ENCODE peak calls at places on chromosome 14, in four cellular contexts. J, S, E and L are unnamed samples.

GRCh38 chr14:67524152-67524963 is 8.7 kb upstream of the PLEKHH1 start:
- DNase-seq in J (no peak), S (no peak), E (no peak), L (no peak)

GRCh38 chr14:105884808-105885281 is 358.5 kb downstream of the TMEM121 start:
- DNase-seq in J (no peak), S (no peak), E (peak; percentile 11), L (peak; percentile 71)

GRCh38 chr14:93906341-93907329 is 20.5 kb upstream of the FAM181A start:
- DNase-seq in J (peak; percentile 66), S (peak; percentile 51), E (no peak), L (no peak)

GRCh38 chr14:55458800-55459577 is 18.6 kb upstream of the TBPL2 start:
- DNase-seq in J (no peak), S (no peak), E (no peak), L (no peak)

GRCh38 chr14:68526420-68527105 is 266.3 kb downstream of the ZFP36L1 start:
- DNase-seq in J (peak; percentile 76), S (no peak), E (peak; percentile 79), L (peak; percentile 53)

GRCh38 chr14:56491299-56492285 is 88.0 kb upstream of the TMEM260 start:
- DNase-seq in J (no peak), S (peak; percentile 50), E (peak; percentile 28), L (no peak)

GRCh38 chr14:35285168-35285990 is 6.8 kb upstream of the PSMA6 start:
- DNase-seq in J (no peak), S (no peak), E (no peak), L (peak; percentile 21)

GRCh38 chr14:51473808-51474207 is 177.9 kb upstream of the FRMD6 start:
- DNase-seq in J (no peak), S (no peak), E (no peak), L (no peak)

GRCh38 chr14:83923836-83924235 is 1606.1 kb upstream of the FLRT2 start:
- DNase-seq in J (no peak), S (no peak), E (no peak), L (no peak)

GRCh38 chr14:101557811-101558738 is 3.2 kb upstream of the DIO3 start:
- DNase-seq in J (peak; percentile 55), S (no peak), E (peak; percentile 70), L (no peak)

GRCh38 chr14:86003998-86004397 is 474.1 kb downstream of the FLRT2 start:
- DNase-seq in J (no peak), S (no peak), E (no peak), L (no peak)

GRCh38 chr14:44347316-44347715 is 159.8 kb downstream of the FSCB start:
- DNase-seq in J (no peak), S (no peak), E (no peak), L (no peak)

GRCh38 chr14:97634786-97635185 is 837.6 kb downstream of the VRK1 start:
- DNase-seq in J (no peak), S (no peak), E (no peak), L (no peak)

GRCh38 chr14:50039120-50039517 is 77.3 kb downstream of the VCPKMT start:
- DNase-seq in J (no peak), S (no peak), E (no peak), L (no peak)

GRCh38 chr14:43449291-43449690 is 1057.8 kb downstream of the FSCB start:
- DNase-seq in J (no peak), S (no peak), E (no peak), L (no peak)

GRCh38 chr14:19729763-19730162 is 13.6 kb upstream of the OR4Q3 start:
- DNase-seq in J (no peak), S (no peak), E (no peak), L (no peak)

GRCh38 chr14:99800781-99801180 is 7.6 kb downstream of the EML1 start:
- DNase-seq in J (no peak), S (no peak), E (no peak), L (no peak)

GRCh38 chr14:99672506-99673327 is 11.4 kb upstream of the CYP46A1 start:
- DNase-seq in J (no peak), S (no peak), E (no peak), L (no peak)

GRCh38 chr14:74441113-74441512 is 15.1 kb upstream of the SYNDIG1L start:
- DNase-seq in J (no peak), S (no peak), E (no peak), L (no peak)

GRCh38 chr14:76168531-76168930 is 16.8 kb downstream of the GPATCH2L start:
- DNase-seq in J (no peak), S (no peak), E (no peak), L (no peak)

GRCh38 chr14:46480817-46481216 is 170.8 kb downstream of the RPL10L start:
- DNase-seq in J (no peak), S (no peak), E (no peak), L (no peak)

GRCh38 chr14:23930742-23931141 is 22.8 kb upstream of the DHRS4 start:
- DNase-seq in J (no peak), S (no peak), E (peak; percentile 24), L (no peak)

GRCh38 chr14:100584056-100585031 is 2.9 kb downstream of the BEGAIN start:
- DNase-seq in J (no peak), S (no peak), E (no peak), L (no peak)

GRCh38 chr14:86430807-86431206 is 900.9 kb downstream of the FLRT2 start:
- DNase-seq in J (no peak), S (no peak), E (no peak), L (no peak)

GRCh38 chr14:93787465-93788306 is 599 bp downstream of the PRIMA1 start:
- DNase-seq in J (no peak), S (peak; percentile 45), E (no peak), L (no peak)

GRCh38 chr14:50821471-50822464 is 9.2 kb downstream of the NIN start:
- DNase-seq in J (no peak), S (no peak), E (no peak), L (no peak)

GRCh38 chr14:74514471-74514932 is 20.9 kb downstream of the ISCA2 start:
- DNase-seq in J (no peak), S (no peak), E (peak; percentile 55), L (no peak)

GRCh38 chr14:66857867-66858266 is 331.4 kb upstream of the GARIN2 start:
- DNase-seq in J (no peak), S (no peak), E (no peak), L (no peak)

DNA sequence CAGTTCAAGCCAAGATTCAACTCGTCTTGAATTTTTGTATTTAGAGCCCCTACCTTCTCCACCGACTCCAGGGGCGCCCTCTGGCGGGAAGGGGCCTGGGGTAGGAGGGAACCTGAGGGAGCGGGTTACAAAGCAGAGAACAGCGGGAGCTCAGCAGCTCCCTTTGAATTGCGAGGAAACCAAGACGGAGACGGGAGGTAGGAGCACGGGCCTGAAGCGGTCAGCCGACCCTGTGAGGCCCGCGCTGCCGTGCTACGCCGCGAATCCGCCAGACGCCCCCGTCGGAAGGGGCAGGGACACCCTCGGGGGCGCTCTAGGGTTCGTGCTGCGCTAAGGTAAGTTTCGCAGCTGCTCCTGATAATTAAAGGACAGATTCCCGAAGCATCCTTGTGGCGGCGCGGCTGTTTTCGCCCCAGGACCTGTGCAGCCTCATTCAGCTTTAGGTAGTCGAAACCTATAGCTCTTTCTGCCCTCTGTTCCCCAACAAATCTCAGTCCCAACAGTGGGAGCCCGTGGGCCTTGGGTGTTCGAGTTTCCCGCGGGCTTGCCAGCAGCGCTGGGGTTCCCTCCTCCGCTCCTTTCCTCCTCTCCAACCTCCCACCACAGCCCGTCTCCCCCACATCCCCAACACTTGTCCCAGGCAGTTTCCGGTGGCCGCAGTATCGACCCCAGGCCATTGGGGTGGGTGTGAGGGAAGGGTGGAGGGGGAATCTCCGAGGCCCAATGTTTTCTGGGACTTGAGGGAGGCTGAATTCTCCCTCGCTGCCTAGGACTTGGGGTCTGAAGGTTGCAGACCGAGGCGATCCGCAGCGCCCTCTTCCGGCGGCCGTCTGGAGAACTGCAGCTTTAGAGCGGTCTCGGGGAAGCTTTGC is 5.1 kb upstream of the NKX2-1 start:
- DNase-seq in J (no peak), S (peak; percentile 67), E (no peak), L (peak; percentile 80)
- TF ChIP-seq CTCF in J (no peak), S (peak; percentile 82), E (peak; percentile 25), L (peak; percentile 46)

GRCh38 chr14:69673578-69674305 is 62.3 kb downstream of the SUSD6 start:
- DNase-seq in J (no peak), S (no peak), E (no peak), L (no peak)
- TF ChIP-seq CTCF in J (no peak), S (no peak), E (no peak), L (no peak)

GRCh38 chr14:90900712-90901111 is 84.5 kb upstream of the TTC7B start:
- DNase-seq in J (no peak), S (no peak), E (no peak), L (no peak)
- TF ChIP-seq CTCF in J (no peak), S (peak; percentile 8), E (no peak), L (peak; percentile 43)

DNA sequence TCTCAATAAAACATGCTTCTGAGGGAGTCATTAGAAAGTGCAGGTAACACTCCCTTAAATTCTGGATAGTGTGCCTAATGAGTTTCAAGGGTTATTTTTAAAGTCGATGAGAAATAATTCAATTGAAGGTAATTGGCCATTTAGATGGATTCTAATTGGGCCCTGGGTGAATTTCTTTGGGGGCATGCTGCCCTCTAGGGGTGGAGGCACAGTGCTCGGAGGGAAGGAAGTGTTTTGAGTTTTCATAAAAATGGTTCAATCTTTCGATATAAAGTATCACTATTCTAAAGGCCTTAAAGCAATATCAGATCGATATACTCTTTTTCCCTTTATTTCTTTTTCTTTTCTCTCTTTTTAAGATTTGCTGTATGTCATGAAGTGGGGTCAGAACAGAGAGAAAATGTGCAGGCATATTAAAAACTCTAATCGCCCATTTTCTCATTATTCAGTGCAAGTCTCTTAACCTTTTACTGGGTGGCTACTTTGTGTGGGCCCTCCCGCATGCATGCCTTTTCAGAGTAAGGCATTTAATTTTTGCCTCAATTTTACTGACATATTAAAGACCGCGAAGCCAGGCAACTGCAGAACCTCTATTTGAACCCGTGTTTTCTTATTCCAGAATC is 25.5 kb downstream of the NKX2-8 start:
- DNase-seq in J (no peak), S (no peak), E (no peak), L (no peak)
- TF ChIP-seq CTCF in J (peak; percentile 43), S (peak; percentile 82), E (peak; percentile 65), L (peak; percentile 66)

GRCh38 chr14:81165188-81165587 is 55.6 kb downstream of the GTF2A1 start:
- DNase-seq in J (no peak), S (no peak), E (no peak), L (no peak)

GRCh38 chr14:81162941-81163340 is 57.8 kb downstream of the GTF2A1 start:
- DNase-seq in J (no peak), S (no peak), E (no peak), L (no peak)

GRCh38 chr14:81161749-81162148 is 59.0 kb downstream of the GTF2A1 start:
- DNase-seq in J (no peak), S (no peak), E (no peak), L (no peak)

GRCh38 chr14:81166126-81166525 is 54.6 kb downstream of the GTF2A1 start:
- DNase-seq in J (no peak), S (no peak), E (no peak), L (no peak)

GRCh38 chr14:81164167-81164774 is 56.5 kb downstream of the GTF2A1 start:
- DNase-seq in J (peak; percentile 48), S (no peak), E (peak; percentile 52), L (no peak)
- TF ChIP-seq CTCF in J (peak; percentile 45), S (peak; percentile 58), E (no peak), L (peak; percentile 51)